ENCODE peak calls at places on chromosomes 3 and 15, in eight cellular contexts. H is iris pigment epithelial cell, Q is progenitor cell of endocrine pancreas, F is AG08396, Z is epithelial cell of esophagus, W is colonic mucosa, G is NCI-H774, T is AG04449. E is an unnamed sample.

GRCh38 chr3:50189274-50189673 is 2.1 kb upstream of the GNAT1 start:
- DNase-seq in H (peak), Q (peak), F (peak), Z (peak), W (peak), G (no peak), T (peak), E (peak)

GRCh38 chr15:89912674-89913396 is at the start of gene ARPIN:
- DNase-seq in H (peak), Q (peak), F (peak), Z (peak), W (peak), G (peak), T (no peak), E (no peak)

GRCh38 chr3:195226445-195226844 is 44.5 kb downstream of the XXYLT1 start:
- DNase-seq in H (no peak), Q (no peak), F (no peak), Z (no peak), W (no peak), G (no peak), T (no peak), E (no peak)

GRCh38 chr3:85495602-85496001 is 536.8 kb downstream of the CADM2 start:
- DNase-seq in H (no peak), Q (no peak), F (no peak), Z (no peak), W (no peak), G (no peak), T (no peak), E (no peak)

GRCh38 chr3:123832712-123833397 is 51.3 kb downstream of the MYLK start:
- DNase-seq in H (no peak), Q (no peak), F (no peak), Z (no peak), W (no peak), G (no peak), T (no peak), E (no peak)

GRCh38 chr15:95302206-95302605 is 1028.3 kb upstream of the NR2F2 start:
- DNase-seq in H (no peak), Q (no peak), F (no peak), Z (peak), W (no peak), G (no peak), T (no peak), E (no peak)

GRCh38 chr3:13072239-13073041 is 789 bp downstream of the IQSEC1 start:
- DNase-seq in H (no peak), Q (no peak), F (no peak), Z (peak), W (no peak), G (no peak), T (no peak), E (no peak)

GRCh38 chr15:74133071-74133702 is 2.8 kb downstream of the ISLR2 start:
- DNase-seq in H (no peak), Q (no peak), F (no peak), Z (peak), W (no peak), G (no peak), T (no peak), E (peak)

GRCh38 chr3:26280517-26280916 is 342.1 kb upstream of the LRRC3B start:
- DNase-seq in H (no peak), Q (no peak), F (no peak), Z (peak), W (no peak), G (no peak), T (no peak), E (no peak)

GRCh38 chr15:98599911-98600685 is 48.2 kb upstream of the IGF1R start:
- DNase-seq in H (peak), Q (no peak), F (peak), Z (peak), W (peak), G (no peak), T (no peak), E (no peak)